ENCODE peak calls at places on chromosomes 5 and 9, in five cellular contexts. E, G, W, J and I are unnamed samples.

GRCh38 chr5:156094001-156094400 is 233.0 kb upstream of the SGCD start:
- DNase-seq in J (no peak), E (no peak), G (no peak), W (no peak), I (no peak)

GRCh38 chr5:57566914-57567313 is 84.3 kb upstream of the ACTBL2 start:
- DNase-seq in E (no peak), W (no peak), J (no peak), G (no peak), I (no peak)

GRCh38 chr5:171336486-171337206 is 27.6 kb downstream of the TLX3 start:
- DNase-seq in G (no peak), J (no peak), E (no peak), W (no peak), I (no peak)

GRCh38 chr5:173201636-173202265 is 33.3 kb downstream of the NKX2-5 start:
- DNase-seq in G (no peak), E (no peak), J (peak; percentile 34), W (no peak), I (no peak)

GRCh38 chr5:153749941-153750340 is 259.5 kb downstream of the GRIA1 start:
- DNase-seq in W (no peak), E (no peak), G (no peak), J (no peak), I (no peak)

GRCh38 chr9:78491402-78491801 is 194.5 kb downstream of the PSAT1 start:
- DNase-seq in E (no peak), J (no peak), W (no peak), G (no peak), I (no peak)

GRCh38 chr5:168893231-168893630 is 314.1 kb upstream of the PANK3 start:
- DNase-seq in J (no peak), W (no peak), E (no peak), G (no peak), I (no peak)

GRCh38 chr5:120106912-120107525 is 357.1 kb upstream of the PRR16 start:
- DNase-seq in J (no peak), E (no peak), G (no peak), W (no peak), I (no peak)

GRCh38 chr9:81968026-81968425 is 20.5 kb upstream of the SPATA31D1 start:
- DNase-seq in G (no peak), W (no peak), E (no peak), J (no peak), I (no peak)

GRCh38 chr9:95874989-95875304 is 544 bp upstream of the ERCC6L2 start:
- DNase-seq in G (peak; percentile 47), J (peak; percentile 7), E (peak; percentile 50), W (peak; percentile 29), I (no peak)

GRCh38 chr5:170273968-170274710 is 23.4 kb downstream of the LCP2 start:
- DNase-seq in G (no peak), W (no peak), J (no peak), E (peak; percentile 42), I (no peak)

GRCh38 chr5:107456281-107456715 is 214.4 kb downstream of the EFNA5 start:
- DNase-seq in W (no peak), G (no peak), J (no peak), E (no peak), I (no peak)

GRCh38 chr5:37888476-37888875 is 48.6 kb upstream of the GDNF start:
- DNase-seq in E (no peak), G (no peak), W (no peak), J (no peak), I (no peak)

GRCh38 chr9:93317495-93318094 is 133.7 kb downstream of the WNK2 start:
- DNase-seq in J (no peak), W (no peak), E (no peak), G (no peak), I (no peak)

GRCh38 chr5:151663617-151664322 is 22.9 kb downstream of the SPARC start:
- DNase-seq in G (no peak), J (no peak), W (no peak), E (no peak), I (no peak)

GRCh38 chr5:16733597-16733996 is 116.8 kb upstream of the RETREG1 start:
- DNase-seq in E (no peak), J (no peak), W (no peak), G (no peak), I (no peak)

GRCh38 chr5:143245929-143246561 is 157.4 kb downstream of the NR3C1 start:
- DNase-seq in J (peak; percentile 64), W (no peak), E (no peak), G (peak; percentile 86), I (no peak)

GRCh38 chr9:114588150-114588663 is 638 bp downstream of the ATP6V1G1 start:
- DNase-seq in G (no peak), E (no peak), W (no peak), J (no peak), I (no peak)

GRCh38 chr5:158812381-158812780 is 287.3 kb downstream of the EBF1 start:
- DNase-seq in E (no peak), W (no peak), J (no peak), G (no peak), I (no peak)

GRCh38 chr9:138075961-138076649 is 198.5 kb downstream of the CACNA1B start:
- DNase-seq in G (no peak), E (peak; percentile 6), J (no peak), W (no peak), I (no peak)

GRCh38 chr5:95424526-95424925 is 33.4 kb downstream of the FAM81B start:
- DNase-seq in G (no peak), E (no peak), W (no peak), J (no peak), I (no peak)

GRCh38 chr9:14532716-14533115 is 160.5 kb downstream of the ZDHHC21 start:
- DNase-seq in W (no peak), J (peak; percentile 54), E (no peak), G (no peak), I (no peak)

GRCh38 chr5:161700065-161700464 is 14.5 kb downstream of the GABRA6 start:
- DNase-seq in G (no peak), W (no peak), E (no peak), J (no peak), I (no peak)

GRCh38 chr5:134603059-134603458 is 29.6 kb downstream of the SAR1B start:
- DNase-seq in W (no peak), E (no peak), G (no peak), J (no peak), I (no peak)

GRCh38 chr9:120868339-120868675 is 8.7 kb downstream of the PHF19 start:
- DNase-seq in W (no peak), J (no peak), E (no peak), G (no peak), I (no peak)

GRCh38 chr9:108761530-108762347 is 94.0 kb downstream of the ACTL7B start:
- DNase-seq in J (peak; percentile 47), G (peak; percentile 79), E (peak; percentile 69), W (peak; percentile 34), I (peak; percentile 46)

GRCh38 chr9:31776471-31776870 is 608.0 kb upstream of the ACO1 start:
- DNase-seq in W (no peak), J (no peak), G (no peak), E (no peak), I (no peak)

GRCh38 chr9:98768344-98768743 is 28.0 kb downstream of the ANKS6 start:
- DNase-seq in G (no peak), E (no peak), W (no peak), J (no peak), I (no peak)

GRCh38 chr5:11302663-11303062 is 541.6 kb upstream of the DAP start:
- DNase-seq in J (no peak), W (no peak), G (no peak), E (no peak), I (no peak)

GRCh38 chr5:140114341-140115185 is 654 bp downstream of the PURA start:
- DNase-seq in W (peak; percentile 31), E (peak; percentile 69), J (no peak), G (peak; percentile 45), I (no peak)

GRCh38 chr5:81425569-81425968 is 31.6 kb upstream of the ACOT12 start:
- DNase-seq in G (peak; percentile 18), J (peak; percentile 32), W (no peak), E (peak; percentile 45), I (no peak)

GRCh38 chr9:111588846-111589245 is 10.6 kb downstream of the PTGR1 start:
- DNase-seq in E (no peak), J (no peak), W (no peak), G (no peak), I (no peak)

GRCh38 chr5:59746261-59746765 is 147.2 kb downstream of the PDE4D start:
- DNase-seq in E (no peak), J (no peak), W (no peak), G (no peak), I (no peak)

GRCh38 chr5:91049112-91049511 is 334.0 kb downstream of the ARRDC3 start:
- DNase-seq in E (no peak), G (no peak), J (no peak), W (no peak), I (no peak)

GRCh38 chr9:35651964-35652828 is 1.5 kb upstream of the SIT1 start:
- DNase-seq in G (no peak), W (no peak), J (peak; percentile 72), E (no peak), I (no peak)

GRCh38 chr5:63962345-63962744 is at the start of gene HTR1A:
- DNase-seq in W (no peak), E (no peak), G (no peak), J (no peak), I (no peak)

GRCh38 chr9:113507256-113507655 is 43.7 kb downstream of the RGS3 start:
- DNase-seq in W (no peak), G (no peak), J (no peak), E (no peak), I (no peak)

GRCh38 chr9:113505963-113506624 is 42.6 kb downstream of the RGS3 start:
- DNase-seq in E (no peak), W (no peak), J (no peak), G (no peak), I (no peak)

GRCh38 chr9:113509463-113509862 is 45.9 kb downstream of the RGS3 start:
- DNase-seq in W (no peak), G (no peak), J (no peak), E (no peak), I (no peak)

GRCh38 chr9:113511047-113511521 is 47.6 kb downstream of the RGS3 start:
- DNase-seq in G (no peak), W (no peak), E (peak; percentile 73), J (no peak), I (no peak)

GRCh38 chr9:113508111-113508749 is 44.7 kb downstream of the RGS3 start:
- DNase-seq in E (no peak), G (peak; percentile 22), W (no peak), J (peak; percentile 72), I (no peak)
- TF ChIP-seq TAF1 in E (no peak), G (no peak), W (no peak), J (no peak), I (no peak)

GRCh38 chr5:115418788-115419187 is 122.3 kb upstream of the CCDC112 start:
- DNase-seq in E (no peak), J (no peak), W (no peak), G (no peak), I (no peak)
- TF ChIP-seq POLR2AphosphoS5 in E (no peak), J (no peak), W (no peak), G (no peak), I (no peak)

GRCh38 chr5:104947061-104947460 is 1384.5 kb upstream of the NUDT12 start:
- DNase-seq in W (no peak), J (no peak), E (no peak), G (no peak), I (no peak)

GRCh38 chr5:104951829-104952228 is 1389.2 kb upstream of the NUDT12 start:
- DNase-seq in J (no peak), E (no peak), W (no peak), G (no peak), I (no peak)

GRCh38 chr5:104952876-104953275 is 1390.3 kb upstream of the NUDT12 start:
- DNase-seq in E (no peak), W (no peak), G (no peak), J (no peak), I (no peak)
- TF ChIP-seq TAF1 in E (no peak), W (no peak), G (no peak), J (no peak), I (no peak)

GRCh38 chr9:136451221-136451877 is 11.7 kb upstream of the INPP5E start:
- DNase-seq in J (no peak), E (no peak), G (no peak), W (no peak), I (no peak)
- TF ChIP-seq POLR2AphosphoS5 in J (no peak), E (no peak), G (no peak), W (no peak), I (no peak)